ENCODE peak calls at places on chromosome 21, in five cellular contexts. One of them, this sample, is unnamed.

GRCh38 chr21:35206141-35207125 is 157.3 kb upstream of the RUNX1 start:
- DNase-seq in GM23248: no peak
- DNase-seq in neuronal stem cell: no peak
- DNase-seq in MM.1S: peak; percentile 77
- DNase-seq in NT2/D1: no peak
- DNase-seq in this sample: peak; percentile 56

GRCh38 chr21:28608646-28609045 is 384.0 kb downstream of the LTN1 start:
- DNase-seq in GM23248: peak; percentile 37
- DNase-seq in neuronal stem cell: no peak
- DNase-seq in MM.1S: no peak
- DNase-seq in NT2/D1: no peak
- DNase-seq in this sample: no peak

GRCh38 chr21:30718239-30718909 is at the start of gene KRTAP21-3:
- DNase-seq in GM23248: no peak
- DNase-seq in neuronal stem cell: no peak
- DNase-seq in MM.1S: no peak
- DNase-seq in NT2/D1: no peak
- DNase-seq in this sample: no peak

GRCh38 chr21:37257526-37257966 is 9.6 kb downstream of the VPS26C start:
- DNase-seq in GM23248: peak; percentile 64
- DNase-seq in neuronal stem cell: no peak
- DNase-seq in MM.1S: no peak
- DNase-seq in NT2/D1: no peak
- DNase-seq in this sample: peak; percentile 78

GRCh38 chr21:33023574-33024277 is 2.0 kb upstream of the OLIG2 start:
- DNase-seq in GM23248: no peak
- DNase-seq in neuronal stem cell: no peak
- DNase-seq in MM.1S: no peak
- DNase-seq in NT2/D1: no peak
- DNase-seq in this sample: no peak

GRCh38 chr21:30981403-30981802 is 56.9 kb downstream of the KRTAP19-8 start:
- DNase-seq in GM23248: no peak
- DNase-seq in neuronal stem cell: no peak
- DNase-seq in MM.1S: no peak
- DNase-seq in NT2/D1: peak; percentile 38
- DNase-seq in this sample: peak; percentile 51

GRCh38 chr21:41141031-41141457 is 26.9 kb upstream of the BACE2 start:
- DNase-seq in GM23248: peak; percentile 51
- DNase-seq in neuronal stem cell: no peak
- DNase-seq in MM.1S: no peak
- DNase-seq in NT2/D1: no peak
- DNase-seq in this sample: no peak

GRCh38 chr21:29443398-29444010 is 144.8 kb downstream of the BACH1 start:
- DNase-seq in GM23248: peak; percentile 49
- DNase-seq in neuronal stem cell: no peak
- DNase-seq in MM.1S: no peak
- DNase-seq in NT2/D1: no peak
- DNase-seq in this sample: no peak

GRCh38 chr21:34878501-34878900 is 170.6 kb downstream of the RUNX1 start:
- DNase-seq in GM23248: peak; percentile 47
- DNase-seq in neuronal stem cell: no peak
- DNase-seq in MM.1S: no peak
- DNase-seq in NT2/D1: no peak
- DNase-seq in this sample: no peak

GRCh38 chr21:36060159-36060921 is at the start of gene SETD4:
- DNase-seq in GM23248: peak; percentile 96
- DNase-seq in neuronal stem cell: peak; percentile 88
- DNase-seq in MM.1S: peak; percentile 95
- DNase-seq in NT2/D1: peak; percentile 93
- DNase-seq in this sample: peak; percentile 97

GRCh38 chr21:37568916-37569315 is 202.3 kb downstream of the DYRK1A start:
- DNase-seq in GM23248: no peak
- DNase-seq in neuronal stem cell: no peak
- DNase-seq in MM.1S: no peak
- DNase-seq in NT2/D1: no peak
- DNase-seq in this sample: no peak

GRCh38 chr21:15514073-15514946 is 215.5 kb upstream of the USP25 start:
- DNase-seq in GM23248: no peak
- DNase-seq in neuronal stem cell: no peak
- DNase-seq in MM.1S: peak; percentile 31
- DNase-seq in NT2/D1: no peak
- DNase-seq in this sample: no peak

GRCh38 chr21:32921632-32922230 is 104.0 kb upstream of the OLIG2 start:
- DNase-seq in GM23248: peak; percentile 10
- DNase-seq in neuronal stem cell: no peak
- DNase-seq in MM.1S: peak; percentile 64
- DNase-seq in NT2/D1: peak; percentile 65
- DNase-seq in this sample: peak; percentile 75

GRCh38 chr21:31334648-31335121 is 9.4 kb downstream of the TIAM1 start:
- DNase-seq in GM23248: no peak
- DNase-seq in neuronal stem cell: no peak
- DNase-seq in MM.1S: no peak
- DNase-seq in NT2/D1: no peak
- DNase-seq in this sample: no peak

GRCh38 chr21:36890086-36890485 is 76.4 kb downstream of the HLCS start:
- DNase-seq in GM23248: peak; percentile 31
- DNase-seq in neuronal stem cell: no peak
- DNase-seq in MM.1S: no peak
- DNase-seq in NT2/D1: no peak
- DNase-seq in this sample: no peak

GRCh38 chr21:15191342-15191741 is 126.5 kb upstream of the NRIP1 start:
- DNase-seq in GM23248: no peak
- DNase-seq in neuronal stem cell: no peak
- DNase-seq in MM.1S: no peak
- DNase-seq in NT2/D1: no peak
- DNase-seq in this sample: no peak

GRCh38 chr21:22575165-22575584 is 1577.0 kb downstream of the NCAM2 start:
- DNase-seq in GM23248: no peak
- DNase-seq in neuronal stem cell: peak; percentile 62
- DNase-seq in MM.1S: peak; percentile 48
- DNase-seq in NT2/D1: peak; percentile 78
- DNase-seq in this sample: no peak

GRCh38 chr21:36491191-36491916 is 11.4 kb upstream of the CLDN14 start:
- DNase-seq in GM23248: peak; percentile 82
- DNase-seq in neuronal stem cell: peak; percentile 18
- DNase-seq in MM.1S: no peak
- DNase-seq in NT2/D1: no peak
- DNase-seq in this sample: no peak

DNA sequence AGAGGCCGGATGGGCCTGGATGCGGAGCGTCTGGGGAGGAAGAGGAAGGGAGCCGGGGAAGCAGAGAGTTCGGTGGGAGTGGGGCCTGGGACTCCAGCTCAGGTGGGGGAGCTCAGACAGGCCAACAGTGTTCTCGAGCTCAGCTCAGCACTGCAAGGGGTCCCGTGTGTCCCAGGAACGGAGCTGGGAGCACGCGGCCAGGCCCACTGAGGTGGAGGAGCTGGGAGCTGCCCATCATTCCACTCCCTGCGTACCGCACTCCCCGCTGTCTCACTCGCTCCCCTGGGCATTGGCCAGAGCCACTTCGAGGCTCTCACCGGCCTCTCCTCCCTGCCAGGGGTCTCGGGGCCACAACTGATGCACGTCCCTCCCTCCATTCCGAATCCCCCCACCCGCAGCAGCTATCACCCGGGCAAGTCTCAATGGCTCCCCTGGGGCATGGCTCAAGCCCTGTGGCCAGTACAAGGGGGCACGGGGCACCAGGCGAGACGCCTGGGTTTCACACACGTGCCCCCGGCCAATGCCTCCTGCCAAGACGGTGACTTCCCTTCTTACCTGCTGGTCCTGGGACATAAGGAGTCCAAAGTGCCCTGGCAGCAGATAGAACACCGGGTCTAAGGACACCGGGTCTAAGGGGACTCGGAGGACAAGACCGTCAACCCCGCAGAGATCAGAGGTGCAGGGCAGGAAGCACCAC is 30.3 kb upstream of the COL6A2 start:
- DNase-seq in GM23248: no peak
- DNase-seq in neuronal stem cell: no peak
- DNase-seq in MM.1S: no peak
- DNase-seq in NT2/D1: no peak
- DNase-seq in this sample: no peak
- H3K9ac ChIP-seq in GM23248: peak overlapping the region; percentile 89
- H3K9ac ChIP-seq in neuronal stem cell: peak overlapping the region; percentile 51
- H3K9ac ChIP-seq in MM.1S: no peak overlapping the region
- H3K9ac ChIP-seq in NT2/D1: peak overlapping the region; percentile 61
- H3K9ac ChIP-seq in this sample: no peak overlapping the region

GRCh38 chr21:42565206-42565810 is 51.7 kb downstream of the SLC37A1 start:
- DNase-seq in GM23248: no peak
- DNase-seq in neuronal stem cell: no peak
- DNase-seq in MM.1S: no peak
- DNase-seq in NT2/D1: no peak
- DNase-seq in this sample: no peak

GRCh38 chr21:42567181-42567560 is 53.5 kb downstream of the SLC37A1 start:
- DNase-seq in GM23248: no peak
- DNase-seq in neuronal stem cell: no peak
- DNase-seq in MM.1S: no peak
- DNase-seq in NT2/D1: no peak
- DNase-seq in this sample: no peak

GRCh38 chr21:42566524-42567180 is 53.0 kb downstream of the SLC37A1 start:
- DNase-seq in GM23248: no peak
- DNase-seq in neuronal stem cell: no peak
- DNase-seq in MM.1S: no peak
- DNase-seq in NT2/D1: no peak
- DNase-seq in this sample: no peak

GRCh38 chr21:42564561-42564971 is 50.9 kb downstream of the SLC37A1 start:
- DNase-seq in GM23248: no peak
- DNase-seq in neuronal stem cell: no peak
- DNase-seq in MM.1S: no peak
- DNase-seq in NT2/D1: no peak
- DNase-seq in this sample: no peak

DNA sequence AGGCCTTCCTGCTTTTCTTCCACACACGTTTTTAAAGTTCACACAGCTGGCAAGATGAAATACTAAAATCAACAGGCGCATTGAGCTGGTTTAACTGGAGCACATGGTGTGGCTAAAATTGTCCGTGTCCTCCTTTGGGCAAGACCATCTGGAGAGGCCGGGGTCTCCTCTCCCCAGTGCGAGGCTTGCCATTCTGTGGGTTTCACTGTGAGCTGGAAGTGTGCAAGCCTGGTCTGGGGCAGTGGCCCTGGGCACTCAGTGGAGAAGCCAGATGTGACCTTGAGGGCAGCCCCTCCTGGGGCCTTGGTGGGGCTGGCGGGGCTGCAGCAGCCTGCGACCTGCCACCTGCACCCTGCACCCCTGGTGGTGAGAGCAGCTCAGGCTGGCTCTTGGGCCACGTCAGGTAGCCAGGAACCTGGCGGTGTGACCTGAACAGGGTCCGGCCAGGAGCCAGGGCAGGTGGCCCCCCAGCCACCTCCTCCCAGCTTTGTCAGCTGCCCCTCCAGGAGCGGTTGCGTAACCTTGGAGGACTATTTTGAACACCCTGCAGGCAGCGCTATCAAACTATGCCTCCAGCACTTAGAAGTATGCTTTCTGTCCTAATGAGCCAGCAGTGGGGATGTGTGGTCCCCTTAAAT is 52.4 kb downstream of the SLC37A1 start:
- DNase-seq in GM23248: no peak
- DNase-seq in neuronal stem cell: no peak
- DNase-seq in MM.1S: no peak
- DNase-seq in NT2/D1: no peak
- DNase-seq in this sample: no peak
- H3K36me3 ChIP-seq in GM23248: no peaks in the 10 kb centered on the region
- H3K36me3 ChIP-seq in neuronal stem cell: peaks cover 3% of the 10 kb centered on the region
- H3K36me3 ChIP-seq in MM.1S: no peaks in the 10 kb centered on the region
- H3K36me3 ChIP-seq in NT2/D1: peaks cover 18% of the 10 kb centered on the region
- H3K36me3 ChIP-seq in this sample: peaks cover 4% of the 10 kb centered on the region

GRCh38 chr21:26070822-26071425 is 99.6 kb downstream of the APP start:
- DNase-seq in GM23248: peak; percentile 66
- DNase-seq in neuronal stem cell: no peak
- DNase-seq in MM.1S: no peak
- DNase-seq in NT2/D1: no peak
- DNase-seq in this sample: no peak
- H3K4me3 ChIP-seq in GM23248: peak overlapping the region; percentile 48
- H3K4me3 ChIP-seq in neuronal stem cell: no peak overlapping the region
- H3K4me3 ChIP-seq in MM.1S: no peak overlapping the region
- H3K4me3 ChIP-seq in NT2/D1: no peak overlapping the region
- H3K4me3 ChIP-seq in this sample: no peak overlapping the region

GRCh38 chr21:39386899-39387298 is 38.0 kb upstream of the HMGN1 start:
- DNase-seq in GM23248: no peak
- DNase-seq in neuronal stem cell: no peak
- DNase-seq in MM.1S: no peak
- DNase-seq in NT2/D1: no peak
- DNase-seq in this sample: no peak
- H3K9ac ChIP-seq in GM23248: peak overlapping the region; percentile 78
- H3K9ac ChIP-seq in neuronal stem cell: no peak overlapping the region
- H3K9ac ChIP-seq in MM.1S: no peak overlapping the region
- H3K9ac ChIP-seq in NT2/D1: no peak overlapping the region
- H3K9ac ChIP-seq in this sample: peak overlapping the region; percentile 63

DNA sequence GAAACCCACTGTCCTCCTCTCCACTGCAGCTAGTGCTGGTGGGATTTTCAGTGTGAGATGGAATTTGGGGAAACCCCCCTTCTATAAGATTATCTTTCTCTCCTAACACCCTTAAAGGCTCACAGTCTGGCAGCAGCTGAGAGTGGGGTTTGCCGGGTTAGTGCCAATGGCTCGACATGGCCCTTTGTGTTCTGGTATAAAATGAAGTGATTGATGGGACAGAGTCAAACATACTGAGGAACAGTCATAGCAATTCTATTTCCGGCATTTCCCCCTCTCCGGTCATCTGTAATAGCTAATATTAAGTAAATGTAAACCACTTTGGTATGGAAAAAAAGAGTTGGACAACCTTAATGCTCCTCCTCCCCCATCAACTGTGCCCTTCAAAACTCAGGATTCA is 37.6 kb downstream of the TFF3 start:
- DNase-seq in GM23248: no peak
- DNase-seq in neuronal stem cell: no peak
- DNase-seq in MM.1S: no peak
- DNase-seq in NT2/D1: no peak
- DNase-seq in this sample: no peak
- H3K36me3 ChIP-seq in GM23248: no peaks in the 10 kb centered on the region
- H3K36me3 ChIP-seq in neuronal stem cell: peaks cover 2% of the 10 kb centered on the region
- H3K36me3 ChIP-seq in MM.1S: no peaks in the 10 kb centered on the region
- H3K36me3 ChIP-seq in NT2/D1: no peaks in the 10 kb centered on the region
- H3K36me3 ChIP-seq in this sample: no peaks in the 10 kb centered on the region

DNA sequence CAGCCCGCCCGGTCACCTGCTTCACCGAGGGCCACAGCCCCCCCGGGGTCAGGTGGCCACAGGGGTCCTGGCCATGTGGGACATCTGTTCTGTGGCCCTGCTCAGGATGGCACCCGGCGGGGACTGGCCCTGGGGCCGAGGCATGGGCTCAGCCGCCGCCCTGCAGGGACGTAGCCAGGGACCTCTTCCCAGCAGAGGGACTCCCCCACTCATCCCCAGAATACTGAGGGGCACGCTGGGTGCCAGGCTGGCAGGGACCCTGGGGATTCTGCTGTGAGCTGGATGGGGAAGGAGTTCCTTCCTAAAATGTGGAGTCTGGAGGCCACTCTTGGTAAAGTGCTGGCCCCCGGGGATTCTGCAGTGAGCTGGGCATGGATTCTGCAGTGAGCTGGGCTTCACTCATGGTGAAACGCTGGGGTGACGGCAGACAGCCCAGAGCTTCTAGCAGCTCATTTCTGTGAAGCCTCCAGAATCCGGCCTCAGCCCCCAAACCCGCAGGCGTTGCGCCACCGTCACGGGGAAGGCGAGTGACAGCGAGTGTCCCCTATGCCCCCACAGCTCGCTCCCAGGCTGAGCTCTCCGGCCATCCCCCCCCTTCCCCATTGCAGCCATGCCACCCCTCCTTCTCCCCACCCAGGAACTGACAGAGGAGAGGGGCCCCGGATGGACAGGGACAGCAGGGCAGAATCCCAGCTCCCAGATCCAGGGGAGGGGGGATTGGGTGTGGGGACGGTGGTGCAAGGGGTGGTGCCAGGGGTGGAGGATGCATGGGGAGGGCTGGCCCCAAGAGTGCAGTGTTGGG is 1.4 kb downstream of the ITGB2 start:
- DNase-seq in GM23248: peak; percentile 30
- DNase-seq in neuronal stem cell: no peak
- DNase-seq in MM.1S: no peak
- DNase-seq in NT2/D1: no peak
- DNase-seq in this sample: no peak
- H3K4me3 ChIP-seq in GM23248: no peak overlapping the region
- H3K4me3 ChIP-seq in neuronal stem cell: no peak overlapping the region
- H3K4me3 ChIP-seq in MM.1S: no peak overlapping the region
- H3K4me3 ChIP-seq in NT2/D1: no peak overlapping the region
- H3K4me3 ChIP-seq in this sample: peak overlapping the region; percentile 94